ENCODE peak calls at places on chromosomes 12 and 14, in seven cellular contexts. T is WERI-Rb-1, S is AG09319, D is activated B cell treated with CpG ODN at 0.5 μM for 24 hours, B is body of pancreas, C is GM20000, Q is astrocyte of the spinal cord. Y is an unnamed sample.

GRCh38 chr12:57864811-57865751 is 18.6 kb upstream of the CTDSP2 start:
- DNase-seq in T (no peak), S (peak), D (peak), B (peak), C (peak), Q (peak), Y (no peak)

GRCh38 chr14:86911506-86911905 is 1081.5 kb downstream of the GALC start:
- DNase-seq in T (no peak), S (no peak), D (no peak), B (no peak), C (no peak), Q (no peak), Y (no peak)

GRCh38 chr12:62714409-62715075 is 220.4 kb downstream of the PPM1H start:
- DNase-seq in T (no peak), S (no peak), D (no peak), B (no peak), C (no peak), Q (no peak), Y (no peak)

GRCh38 chr12:26281320-26281719 is 85.9 kb downstream of the SSPN start:
- DNase-seq in T (no peak), S (no peak), D (no peak), B (peak), C (no peak), Q (no peak), Y (no peak)

GRCh38 chr14:52067873-52068740 is 752 bp downstream of the NID2 start:
- DNase-seq in T (peak), S (no peak), D (peak), B (peak), C (peak), Q (no peak), Y (no peak)

GRCh38 chr14:63938198-63939005 is 85.6 kb downstream of the SYNE2 start:
- DNase-seq in T (no peak), S (no peak), D (no peak), B (no peak), C (peak), Q (no peak), Y (no peak)

GRCh38 chr12:95143784-95144205 is 70.4 kb upstream of the NR2C1 start:
- DNase-seq in T (no peak), S (no peak), D (no peak), B (no peak), C (no peak), Q (peak), Y (no peak)

GRCh38 chr12:63875703-63876102 is 31.2 kb downstream of the SRGAP1 start:
- DNase-seq in T (no peak), S (no peak), D (no peak), B (no peak), C (no peak), Q (no peak), Y (no peak)

GRCh38 chr12:92745874-92746553 is 43.2 kb downstream of the PLEKHG7 start:
- DNase-seq in T (no peak), S (peak), D (no peak), B (peak), C (no peak), Q (peak), Y (peak)

GRCh38 chr12:93029091-93029490 is 100.0 kb upstream of the EEA1 start:
- DNase-seq in T (no peak), S (no peak), D (no peak), B (no peak), C (no peak), Q (no peak), Y (no peak)

GRCh38 chr12:98725481-98726247 is 80.6 kb downstream of the APAF1 start:
- DNase-seq in T (peak), S (no peak), D (no peak), B (peak), C (peak), Q (peak), Y (no peak)
- TF ChIP-seq CTCF in T (peak), S (peak), D (no peak), B (peak), C (peak), Q (peak), Y (peak)

GRCh38 chr12:110245278-110245868 is 35.7 kb upstream of the ATP2A2 start:
- DNase-seq in T (no peak), S (no peak), D (peak), B (peak), C (peak), Q (no peak), Y (no peak)
- TF ChIP-seq CTCF in T (peak), S (peak), D (no peak), B (no peak), C (peak), Q (peak), Y (peak)

GRCh38 chr14:37171678-37172023 is 755 bp downstream of the SLC25A21 start:
- DNase-seq in T (no peak), S (no peak), D (no peak), B (no peak), C (no peak), Q (no peak), Y (no peak)

GRCh38 chr14:37170237-37170636 is 2.2 kb downstream of the SLC25A21 start:
- DNase-seq in T (no peak), S (no peak), D (no peak), B (no peak), C (no peak), Q (no peak), Y (no peak)

GRCh38 chr14:37172936-37173613 is 669 bp upstream of the SLC25A21 start:
- DNase-seq in T (no peak), S (no peak), D (no peak), B (no peak), C (no peak), Q (no peak), Y (no peak)

GRCh38 chr14:37170993-37171392 is 1.4 kb downstream of the SLC25A21 start:
- DNase-seq in T (no peak), S (no peak), D (no peak), B (no peak), C (no peak), Q (no peak), Y (no peak)

DNA sequence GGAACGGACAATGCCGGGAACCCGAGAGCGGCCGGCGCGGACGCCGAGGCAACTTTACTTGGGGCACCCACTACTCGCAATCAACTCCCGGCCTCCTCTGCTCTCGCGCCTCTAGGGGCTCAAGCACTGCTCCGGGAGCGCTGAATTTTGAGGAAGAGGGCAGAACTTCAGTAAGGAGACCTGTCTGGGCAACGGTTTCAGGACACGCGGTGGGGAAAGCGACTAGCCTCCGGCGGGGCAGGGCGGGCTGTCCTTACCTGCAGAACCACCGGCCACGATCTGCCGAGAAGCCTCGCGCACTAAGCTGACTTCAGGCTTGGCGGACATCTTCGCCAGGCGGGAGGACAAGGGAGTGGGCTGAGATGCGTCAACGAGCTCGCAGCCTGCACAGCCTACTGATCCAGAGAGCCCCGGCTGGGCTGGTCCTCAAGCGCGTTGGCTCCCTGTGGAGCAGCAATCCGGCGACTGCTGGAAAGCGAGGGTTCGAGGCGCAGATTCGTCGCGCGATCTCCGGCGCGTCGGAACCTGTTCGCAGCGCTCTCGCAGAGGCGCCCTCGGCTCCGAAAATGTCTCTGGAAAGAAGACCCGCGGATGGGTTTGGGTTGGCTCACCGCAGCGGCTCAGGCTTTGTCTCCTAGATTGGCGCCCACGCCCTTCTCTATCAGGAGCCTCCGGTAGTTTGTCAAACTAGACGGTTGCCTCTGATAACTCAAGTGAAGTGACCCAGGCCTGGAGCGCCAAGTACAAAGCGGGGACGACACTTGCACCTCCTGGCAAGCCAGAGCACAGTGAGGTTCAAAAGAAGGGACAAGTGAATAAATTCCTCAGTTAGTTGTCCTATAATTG is at the start of gene SLC25A21:
- DNase-seq in T (peak), S (peak), D (no peak), B (peak), C (no peak), Q (peak), Y (peak)
- TF ChIP-seq CTCF in T (no peak), S (peak), D (no peak), B (no peak), C (no peak), Q (peak), Y (peak)

DNA sequence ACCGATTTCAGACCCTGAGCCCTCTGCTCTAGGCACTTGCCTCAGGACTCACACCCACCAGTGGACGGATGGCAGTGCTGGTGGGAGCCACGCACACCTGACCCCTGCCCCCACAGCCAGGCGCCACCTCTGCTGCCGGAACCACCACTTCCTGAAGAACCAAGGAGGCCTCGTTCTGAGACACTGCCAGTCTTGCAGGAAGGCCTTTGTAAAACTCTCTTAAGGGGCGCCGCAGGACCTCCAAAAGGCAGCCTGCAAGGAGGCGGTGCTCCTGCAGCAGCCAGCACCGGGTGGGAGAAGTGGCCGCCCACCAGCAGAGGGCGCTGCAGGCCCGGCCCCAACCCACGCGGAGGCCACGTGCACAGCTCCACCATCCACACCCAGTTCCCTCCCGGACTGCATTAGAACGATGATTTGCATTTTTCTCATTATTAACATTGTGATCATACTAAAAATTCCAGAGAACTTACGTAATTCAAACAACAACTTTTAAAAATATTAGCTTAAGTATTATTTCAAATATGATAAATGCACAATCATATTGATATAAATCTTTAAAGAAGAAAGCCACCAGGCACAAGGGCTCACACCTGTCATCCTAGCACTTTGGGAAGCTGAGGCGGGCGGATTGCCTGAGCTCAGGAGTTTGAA is 12.8 kb downstream of the STX2 start:
- DNase-seq in T (peak), S (no peak), D (peak), B (peak), C (peak), Q (peak), Y (peak)
- TF ChIP-seq CTCF in T (peak), S (peak), D (no peak), B (peak), C (peak), Q (peak), Y (peak)

DNA sequence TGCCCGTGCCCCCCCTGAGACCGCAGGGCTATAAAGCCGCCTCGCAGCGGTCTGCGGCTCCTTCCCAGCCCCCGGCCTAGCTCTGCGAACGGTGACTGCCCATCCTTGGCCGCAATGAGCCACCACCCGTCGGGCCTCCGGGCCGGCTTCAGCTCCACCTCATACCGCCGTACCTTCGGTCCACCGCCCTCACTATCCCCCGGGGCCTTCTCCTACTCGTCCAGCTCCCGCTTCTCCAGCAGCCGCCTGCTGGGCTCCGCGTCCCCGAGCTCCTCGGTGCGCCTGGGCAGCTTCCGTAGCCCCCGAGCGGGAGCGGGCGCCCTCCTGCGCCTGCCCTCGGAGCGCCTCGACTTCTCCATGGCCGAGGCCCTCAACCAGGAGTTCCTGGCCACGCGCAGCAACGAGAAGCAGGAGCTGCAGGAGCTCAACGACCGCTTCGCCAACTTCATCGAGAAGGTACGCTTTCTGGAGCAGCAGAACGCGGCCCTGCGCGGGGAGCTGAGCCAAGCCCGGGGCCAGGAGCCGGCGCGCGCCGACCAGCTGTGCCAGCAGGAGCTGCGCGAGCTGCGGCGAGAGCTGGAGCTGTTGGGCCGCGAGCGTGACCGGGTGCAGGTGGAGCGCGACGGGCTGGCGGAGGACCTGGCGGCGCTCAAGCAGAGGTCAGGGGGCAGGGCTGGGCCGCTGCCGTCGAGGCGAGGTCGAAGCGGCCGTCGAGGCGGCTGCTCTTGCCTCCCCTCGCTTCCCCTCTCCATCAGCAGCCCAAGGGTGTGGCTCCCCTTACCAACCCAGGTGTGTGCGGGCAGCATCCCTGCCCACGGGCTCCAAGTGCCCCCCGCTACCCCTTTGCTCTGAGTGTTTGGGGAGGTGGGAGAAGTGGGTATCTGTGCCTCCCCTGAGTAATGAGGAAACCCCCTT is at the start of gene PRPH:
- DNase-seq in T (no peak), S (no peak), D (no peak), B (peak), C (peak), Q (no peak), Y (no peak)
- TF ChIP-seq CTCF in T (no peak), S (no peak), D (no peak), B (no peak), C (no peak), Q (no peak), Y (no peak)

GRCh38 chr12:25195056-25195971 is at the start of the genes DNAI7 and ETFRF1:
- DNase-seq in T (peak), S (peak), D (peak), B (peak), C (peak), Q (peak), Y (peak)
- TF ChIP-seq CTCF in T (no peak), S (no peak), D (no peak), B (peak), C (no peak), Q (no peak), Y (no peak)

DNA sequence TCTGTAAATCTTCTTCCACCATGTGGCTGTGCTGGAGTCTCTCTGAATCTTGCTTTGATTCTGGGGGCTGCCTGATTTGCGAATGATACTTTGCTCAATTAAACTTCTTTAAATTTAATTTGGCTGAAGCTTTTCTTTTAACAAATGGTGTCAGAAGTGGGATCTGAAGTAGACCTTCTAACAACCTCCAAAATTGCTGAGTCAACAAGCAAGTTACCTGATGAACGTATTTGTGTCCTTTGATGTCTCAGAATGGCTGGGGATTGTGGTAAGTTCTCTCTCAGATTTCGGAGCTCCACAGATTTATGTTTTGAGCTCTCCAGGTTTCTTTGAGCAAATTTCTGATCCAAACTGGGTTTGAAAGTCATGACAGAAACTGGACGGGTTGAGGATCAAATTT is 1.9 kb upstream of the OR4E1 start:
- DNase-seq in T (no peak), S (no peak), D (no peak), B (no peak), C (no peak), Q (no peak), Y (no peak)
- TF ChIP-seq CTCF in T (no peak), S (no peak), D (no peak), B (no peak), C (no peak), Q (no peak), Y (no peak)

DNA sequence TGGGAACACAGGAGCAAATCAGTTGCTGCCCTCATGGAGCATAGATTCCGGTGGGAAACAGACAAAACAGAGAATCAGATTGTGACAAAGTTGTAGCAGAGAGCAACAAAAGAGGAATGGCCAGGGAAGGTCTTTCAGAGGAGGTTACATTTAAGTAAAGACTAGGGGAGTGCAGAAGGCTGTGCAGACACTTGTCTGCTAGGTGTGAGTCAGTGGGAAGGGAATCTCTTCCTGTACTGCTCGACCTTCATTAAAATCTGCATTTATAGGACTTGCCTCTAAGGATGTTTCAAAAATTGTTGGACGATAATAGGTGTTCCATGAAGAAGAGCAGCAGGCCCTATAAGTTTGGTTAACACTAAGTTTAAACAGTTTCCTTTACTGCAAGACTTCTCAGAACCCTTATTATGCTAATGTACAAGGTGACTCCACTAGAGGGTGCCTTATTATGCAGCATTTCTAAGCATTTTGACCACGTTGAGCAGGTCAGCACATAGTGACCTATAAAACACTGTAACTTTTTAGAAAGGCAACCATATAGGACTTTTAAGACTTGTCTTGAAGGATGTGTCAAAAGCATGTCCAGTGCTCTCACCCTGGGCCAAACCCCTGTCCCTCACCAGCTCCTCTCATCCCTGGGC is 91.8 kb upstream of the RIC8B start:
- DNase-seq in T (no peak), S (no peak), D (no peak), B (no peak), C (peak), Q (peak), Y (peak)
- TF ChIP-seq CTCF in T (peak), S (peak), D (no peak), B (no peak), C (peak), Q (peak), Y (peak)

GRCh38 chr14:50001999-50002925 is 109.4 kb downstream of the ARF6 start:
- DNase-seq in T (no peak), S (no peak), D (no peak), B (peak), C (peak), Q (no peak), Y (no peak)

GRCh38 chr14:49999826-50000214 is 106.9 kb downstream of the ARF6 start:
- DNase-seq in T (no peak), S (no peak), D (no peak), B (no peak), C (no peak), Q (no peak), Y (no peak)

GRCh38 chr14:49999216-49999761 is 106.4 kb downstream of the ARF6 start:
- DNase-seq in T (no peak), S (no peak), D (peak), B (peak), C (peak), Q (peak), Y (no peak)

GRCh38 chr14:50001146-50001998 is 108.5 kb downstream of the ARF6 start:
- DNase-seq in T (peak), S (no peak), D (peak), B (peak), C (peak), Q (peak), Y (peak)

GRCh38 chr14:50000215-50001145 is 107.6 kb downstream of the ARF6 start:
- DNase-seq in T (peak), S (peak), D (peak), B (peak), C (peak), Q (peak), Y (peak)
- TF ChIP-seq CTCF in T (no peak), S (no peak), D (no peak), B (no peak), C (no peak), Q (no peak), Y (peak)

DNA sequence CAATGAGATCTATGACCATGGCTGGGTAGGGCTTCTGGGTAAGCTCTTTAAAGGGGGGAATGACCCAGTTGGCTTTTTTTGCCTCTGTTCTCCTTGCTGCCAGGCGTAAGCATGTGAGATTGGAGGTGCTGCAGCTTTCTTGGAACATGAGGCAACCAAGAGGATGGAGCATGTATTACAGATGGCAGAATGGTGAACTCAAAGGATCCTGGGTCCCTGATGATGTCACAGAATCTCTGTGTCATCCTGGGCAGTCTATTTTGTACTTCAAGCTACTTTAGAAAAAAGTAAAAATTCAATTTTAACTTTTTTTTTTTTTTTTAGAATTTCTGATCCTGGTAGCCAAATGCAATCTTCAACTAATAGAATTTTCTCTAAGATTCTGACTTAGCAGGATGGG is 8.0 kb downstream of the KRT82 start:
- DNase-seq in T (no peak), S (no peak), D (no peak), B (no peak), C (no peak), Q (no peak), Y (no peak)
- TF ChIP-seq CTCF in T (no peak), S (no peak), D (no peak), B (no peak), C (no peak), Q (no peak), Y (no peak)

Y was measured in retinal pigment epithelial cell.